ENCODE peak calls at places on chromosomes 4 and X, in seven cellular contexts. One of them, this sample, is unnamed.

GRCh38 chrX:112164420-112164819 is 81.8 kb upstream of the TRPC5 start:
- ATAC-seq in left cardiac atrium: no peak
- ATAC-seq in CD4-positive, alpha-beta T cell: no peak
- ATAC-seq in activated CD4-positive, alpha-beta T cell treated with anti-CD3 and anti-CD28 coated beads for 36 hours: no peak
- ATAC-seq in Right ventricle myocardium superior: no peak
- ATAC-seq in pancreas: no peak
- ATAC-seq in heart left ventricle: no peak
- ATAC-seq in this sample: no peak

GRCh38 chr4:138666366-138666765 is 349.2 kb upstream of the NOCT start:
- ATAC-seq in left cardiac atrium: no peak
- ATAC-seq in CD4-positive, alpha-beta T cell: no peak
- ATAC-seq in activated CD4-positive, alpha-beta T cell treated with anti-CD3 and anti-CD28 coated beads for 36 hours: no peak
- ATAC-seq in Right ventricle myocardium superior: no peak
- ATAC-seq in pancreas: no peak
- ATAC-seq in heart left ventricle: no peak
- ATAC-seq in this sample: no peak

GRCh38 chrX:154596290-154596929 is 11.5 kb downstream of the CTAG1A start:
- ATAC-seq in left cardiac atrium: peak; percentile 38
- ATAC-seq in CD4-positive, alpha-beta T cell: no peak
- ATAC-seq in activated CD4-positive, alpha-beta T cell treated with anti-CD3 and anti-CD28 coated beads for 36 hours: peak; percentile 47
- ATAC-seq in Right ventricle myocardium superior: no peak
- ATAC-seq in pancreas: peak; percentile 60
- ATAC-seq in heart left ventricle: no peak
- ATAC-seq in this sample: peak; percentile 42

GRCh38 chrX:9003041-9003440 is 30.9 kb downstream of the FAM9B start:
- ATAC-seq in left cardiac atrium: no peak
- ATAC-seq in CD4-positive, alpha-beta T cell: no peak
- ATAC-seq in activated CD4-positive, alpha-beta T cell treated with anti-CD3 and anti-CD28 coated beads for 36 hours: no peak
- ATAC-seq in Right ventricle myocardium superior: no peak
- ATAC-seq in pancreas: no peak
- ATAC-seq in heart left ventricle: no peak
- ATAC-seq in this sample: no peak

GRCh38 chr4:181959121-181959520 is 284.1 kb upstream of the TENM3 start:
- ATAC-seq in left cardiac atrium: no peak
- ATAC-seq in CD4-positive, alpha-beta T cell: no peak
- ATAC-seq in activated CD4-positive, alpha-beta T cell treated with anti-CD3 and anti-CD28 coated beads for 36 hours: no peak
- ATAC-seq in Right ventricle myocardium superior: no peak
- ATAC-seq in pancreas: no peak
- ATAC-seq in heart left ventricle: peak; percentile 52
- ATAC-seq in this sample: no peak

GRCh38 chr4:151922306-151922705 is 161.5 kb upstream of the GATB start:
- ATAC-seq in left cardiac atrium: no peak
- ATAC-seq in CD4-positive, alpha-beta T cell: no peak
- ATAC-seq in activated CD4-positive, alpha-beta T cell treated with anti-CD3 and anti-CD28 coated beads for 36 hours: peak; percentile 76
- ATAC-seq in Right ventricle myocardium superior: no peak
- ATAC-seq in pancreas: no peak
- ATAC-seq in heart left ventricle: no peak
- ATAC-seq in this sample: peak; percentile 87

GRCh38 chrX:42102586-42103282 is 179.4 kb upstream of the CASK start:
- ATAC-seq in left cardiac atrium: no peak
- ATAC-seq in CD4-positive, alpha-beta T cell: no peak
- ATAC-seq in activated CD4-positive, alpha-beta T cell treated with anti-CD3 and anti-CD28 coated beads for 36 hours: no peak
- ATAC-seq in Right ventricle myocardium superior: no peak
- ATAC-seq in pancreas: no peak
- ATAC-seq in heart left ventricle: peak; percentile 90
- ATAC-seq in this sample: no peak

GRCh38 chr4:155478336-155478825 is 101.6 kb upstream of the MAP9 start:
- ATAC-seq in left cardiac atrium: no peak
- ATAC-seq in CD4-positive, alpha-beta T cell: no peak
- ATAC-seq in activated CD4-positive, alpha-beta T cell treated with anti-CD3 and anti-CD28 coated beads for 36 hours: no peak
- ATAC-seq in Right ventricle myocardium superior: no peak
- ATAC-seq in pancreas: no peak
- ATAC-seq in heart left ventricle: no peak
- ATAC-seq in this sample: no peak

GRCh38 chr4:40648742-40649281 is 19.1 kb upstream of the RBM47 start:
- ATAC-seq in left cardiac atrium: peak; percentile 34
- ATAC-seq in CD4-positive, alpha-beta T cell: no peak
- ATAC-seq in activated CD4-positive, alpha-beta T cell treated with anti-CD3 and anti-CD28 coated beads for 36 hours: no peak
- ATAC-seq in Right ventricle myocardium superior: peak; percentile 45
- ATAC-seq in pancreas: no peak
- ATAC-seq in heart left ventricle: peak; percentile 54
- ATAC-seq in this sample: peak; percentile 39

GRCh38 chrX:81875800-81876199 is 673.9 kb downstream of the SH3BGRL start:
- ATAC-seq in left cardiac atrium: no peak
- ATAC-seq in CD4-positive, alpha-beta T cell: no peak
- ATAC-seq in activated CD4-positive, alpha-beta T cell treated with anti-CD3 and anti-CD28 coated beads for 36 hours: no peak
- ATAC-seq in Right ventricle myocardium superior: no peak
- ATAC-seq in pancreas: no peak
- ATAC-seq in heart left ventricle: no peak
- ATAC-seq in this sample: no peak